ENCODE peak calls at places on chromosomes 5 and 9, in eight cellular contexts. I is glutamatergic neuron, A is HTR-8/SVneo, F is iPS-NIHi11, Z is left kidney, Q is nephron progenitor cell, L is T1000, E is NCI-H2081. V is an unnamed sample.

GRCh38 chr5:177310757-177311173 is 933 bp downstream of the MXD3 start:
- DNase-seq in I (no peak), A (no peak), F (no peak), Z (peak), Q (no peak), L (no peak), E (peak), V (peak)

GRCh38 chr9:129500166-129500862 is 120.6 kb downstream of the C9orf50 start:
- DNase-seq in I (no peak), A (no peak), F (no peak), Z (peak), Q (peak), L (no peak), E (peak), V (no peak)

GRCh38 chr5:176133289-176133870 is 104.8 kb upstream of the SIMC1 start:
- DNase-seq in I (no peak), A (no peak), F (no peak), Z (peak), Q (peak), L (no peak), E (no peak), V (no peak)

GRCh38 chr9:108565651-108566378 is 290.0 kb downstream of the ACTL7B start:
- DNase-seq in I (peak), A (peak), F (peak), Z (peak), Q (peak), L (peak), E (peak), V (peak)

GRCh38 chr9:81825831-81826540 is 102.2 kb upstream of the SPATA31D4 start:
- DNase-seq in I (no peak), A (peak), F (no peak), Z (no peak), Q (no peak), L (no peak), E (no peak), V (peak)

GRCh38 chr9:87592554-87593394 is 95.1 kb downstream of the DAPK1 start:
- DNase-seq in I (no peak), A (no peak), F (no peak), Z (peak), Q (no peak), L (no peak), E (no peak), V (peak)

GRCh38 chr9:109277451-109277850 is 43.4 kb downstream of the EPB41L4B start:
- DNase-seq in I (no peak), A (no peak), F (no peak), Z (no peak), Q (no peak), L (no peak), E (no peak), V (no peak)

GRCh38 chr5:35804201-35804653 is 52.5 kb upstream of the IL7R start:
- DNase-seq in I (no peak), A (no peak), F (no peak), Z (no peak), Q (no peak), L (no peak), E (peak), V (no peak)

GRCh38 chr9:35659340-35659739 is 1.2 kb downstream of the CCDC107 start:
- DNase-seq in I (no peak), A (no peak), F (no peak), Z (no peak), Q (no peak), L (peak), E (no peak), V (peak)

GRCh38 chr5:107670028-107670926 is 460 bp downstream of the EFNA5 start:
- DNase-seq in I (peak), A (peak), F (peak), Z (peak), Q (peak), L (no peak), E (peak), V (peak)

GRCh38 chr9:98916660-98917059 is 27.0 kb upstream of the COL15A1 start:
- DNase-seq in I (no peak), A (no peak), F (peak), Z (peak), Q (peak), L (no peak), E (no peak), V (peak)

GRCh38 chr5:10563940-10564837 is at the start of gene ANKRD33B:
- DNase-seq in I (peak), A (peak), F (peak), Z (peak), Q (peak), L (peak), E (peak), V (peak)

GRCh38 chr9:135506327-135507103 is 6.0 kb downstream of the MRPS2 start:
- DNase-seq in I (no peak), A (no peak), F (peak), Z (peak), Q (peak), L (no peak), E (no peak), V (no peak)

GRCh38 chr5:133458435-133458834 is 153.9 kb downstream of the FSTL4 start:
- DNase-seq in I (no peak), A (no peak), F (no peak), Z (no peak), Q (no peak), L (no peak), E (no peak), V (no peak)

GRCh38 chr5:151896041-151896691 is 28.5 kb downstream of the GLRA1 start:
- DNase-seq in I (no peak), A (peak), F (peak), Z (peak), Q (no peak), L (peak), E (no peak), V (peak)

GRCh38 chr9:36802171-36802920 is 229.7 kb downstream of the MELK start:
- DNase-seq in I (peak), A (peak), F (no peak), Z (no peak), Q (no peak), L (no peak), E (no peak), V (peak)

GRCh38 chr5:99032234-99033013 is 103.6 kb upstream of the CHD1 start:
- DNase-seq in I (no peak), A (peak), F (peak), Z (peak), Q (peak), L (peak), E (peak), V (peak)

GRCh38 chr9:15311607-15312006 is 4.6 kb upstream of the TTC39B start:
- DNase-seq in I (no peak), A (no peak), F (no peak), Z (no peak), Q (no peak), L (no peak), E (no peak), V (no peak)

GRCh38 chr5:28523887-28524637 is 1485.7 kb upstream of the CDH9 start:
- DNase-seq in I (no peak), A (peak), F (no peak), Z (peak), Q (no peak), L (peak), E (no peak), V (peak)

GRCh38 chr5:167908596-167908995 is 382.8 kb upstream of the WWC1 start:
- DNase-seq in I (no peak), A (no peak), F (no peak), Z (no peak), Q (no peak), L (no peak), E (no peak), V (no peak)

V was measured in IMR-90.